ENCODE peak calls at places on chromosomes 11 and 22, in eight cellular contexts. X is immature natural killer cell; L is naive thymus-derived CD8-positive, alpha-beta T cell; V is AG04450; Y is activated CD8-positive, alpha-beta memory T cell treated with anti-CD3 and anti-CD28 coated beads, Interleukin-2, amount 50 U/mL, for 48 hours; O is NAMALWA; B is stimulated activated CD4-positive, alpha-beta T cell treated with anti-CD3 and anti-CD28 coated beads, Interleukin-2, amount 100 ng/mL, for 24 hours; W is neuronal stem cell. G is an unnamed sample.

GRCh38 chr11:34680918-34681554 is 60.1 kb downstream of the EHF start:
- DNase-seq in X (no peak), L (no peak), V (peak), Y (no peak), O (no peak), B (no peak), W (no peak), G (peak)

GRCh38 chr11:2569321-2569721 is 124.5 kb downstream of the KCNQ1 start:
- DNase-seq in X (peak), L (no peak), V (no peak), Y (no peak), O (no peak), B (no peak), W (no peak), G (no peak)

GRCh38 chr22:17430298-17430900 is 61.1 kb downstream of the CECR2 start:
- DNase-seq in X (no peak), L (no peak), V (no peak), Y (no peak), O (no peak), B (no peak), W (no peak), G (no peak)

GRCh38 chr11:61572913-61573312 is 8.0 kb downstream of the SYT7 start:
- DNase-seq in X (no peak), L (no peak), V (no peak), Y (no peak), O (no peak), B (no peak), W (no peak), G (no peak)

GRCh38 chr11:2791521-2792375 is 92.0 kb upstream of the KCNQ1OT1 start:
- DNase-seq in X (peak), L (no peak), V (no peak), Y (peak), O (no peak), B (peak), W (no peak), G (no peak)

GRCh38 chr11:101862410-101863233 is 52.2 kb upstream of the CEP126 start:
- DNase-seq in X (no peak), L (no peak), V (no peak), Y (no peak), O (peak), B (no peak), W (peak), G (no peak)

GRCh38 chr11:62402226-62402625 is 16.6 kb upstream of the SCGB1A1 start:
- DNase-seq in X (peak), L (peak), V (no peak), Y (peak), O (no peak), B (peak), W (no peak), G (no peak)

GRCh38 chr11:14054708-14055107 is 92.2 kb downstream of the SPON1 start:
- DNase-seq in X (peak), L (no peak), V (no peak), Y (no peak), O (no peak), B (no peak), W (no peak), G (no peak)

GRCh38 chr11:44852159-44852707 is 98.5 kb downstream of the TP53I11 start:
- DNase-seq in X (no peak), L (no peak), V (no peak), Y (no peak), O (no peak), B (no peak), W (no peak), G (no peak)

GRCh38 chr11:107857550-107858216 is 904 bp downstream of the SLC35F2 start:
- DNase-seq in X (no peak), L (no peak), V (no peak), Y (no peak), O (no peak), B (no peak), W (no peak), G (no peak)

GRCh38 chr11:76524919-76525318 is 80.1 kb downstream of the EMSY start:
- DNase-seq in X (no peak), L (no peak), V (no peak), Y (no peak), O (no peak), B (no peak), W (no peak), G (peak)

GRCh38 chr11:126344291-126344970 is 11.1 kb upstream of the ST3GAL4 start:
- DNase-seq in X (no peak), L (no peak), V (no peak), Y (no peak), O (no peak), B (no peak), W (no peak), G (no peak)

GRCh38 chr22:41532908-41533825 is 11.1 kb downstream of the POLR3H start:
- DNase-seq in X (peak), L (peak), V (no peak), Y (peak), O (peak), B (peak), W (peak), G (no peak)

GRCh38 chr11:19978668-19979518 is 181.4 kb downstream of the DBX1 start:
- DNase-seq in X (no peak), L (no peak), V (peak), Y (no peak), O (no peak), B (no peak), W (no peak), G (peak)

GRCh38 chr11:14455648-14456430 is 43.8 kb downstream of the COPB1 start:
- DNase-seq in X (no peak), L (no peak), V (no peak), Y (no peak), O (no peak), B (no peak), W (no peak), G (no peak)

GRCh38 chr11:2175659-2176058 is 4.0 kb upstream of the TH start:
- DNase-seq in X (no peak), L (no peak), V (no peak), Y (no peak), O (no peak), B (no peak), W (no peak), G (peak)

GRCh38 chr11:76266269-76266668 is 60.0 kb upstream of the WNT11 start:
- DNase-seq in X (no peak), L (no peak), V (peak), Y (no peak), O (no peak), B (no peak), W (no peak), G (peak)

GRCh38 chr11:134260503-134260902 is 7.1 kb downstream of the ACAD8 start:
- DNase-seq in X (no peak), L (no peak), V (no peak), Y (no peak), O (no peak), B (no peak), W (no peak), G (no peak)

GRCh38 chr11:65095974-65096806 is at the start of gene VPS51:
- DNase-seq in X (peak), L (peak), V (peak), Y (peak), O (peak), B (peak), W (peak), G (peak)

GRCh38 chr11:70099578-70100282 is 21.6 kb downstream of the ANO1 start:
- DNase-seq in X (no peak), L (no peak), V (no peak), Y (no peak), O (no peak), B (no peak), W (no peak), G (no peak)

GRCh38 chr11:84795698-84796097 is 831.4 kb downstream of the DLG2 start:
- DNase-seq in X (no peak), L (no peak), V (no peak), Y (no peak), O (no peak), B (no peak), W (no peak), G (no peak)

GRCh38 chr11:85710912-85711311 is 24.9 kb upstream of the CCDC89 start:
- DNase-seq in X (no peak), L (no peak), V (no peak), Y (no peak), O (no peak), B (no peak), W (no peak), G (no peak)

GRCh38 chr11:95459268-95460040 is 228.5 kb upstream of the SESN3 start:
- DNase-seq in X (no peak), L (no peak), V (no peak), Y (no peak), O (no peak), B (no peak), W (no peak), G (no peak)

GRCh38 chr11:77183421-77183984 is 55.5 kb downstream of the MYO7A start:
- DNase-seq in X (no peak), L (no peak), V (no peak), Y (no peak), O (no peak), B (no peak), W (no peak), G (no peak)

GRCh38 chr11:43359432-43359818 is 705 bp downstream of the TTC17 start:
- DNase-seq in X (no peak), L (no peak), V (no peak), Y (no peak), O (peak), B (no peak), W (peak), G (no peak)

GRCh38 chr11:3835100-3835485 is 5.7 kb downstream of the RHOG start:
- DNase-seq in X (no peak), L (no peak), V (no peak), Y (no peak), O (no peak), B (no peak), W (no peak), G (no peak)